ENCODE peak calls at places on chromosomes 12 and 14, in seven cellular contexts. A is ovary, Q is foreskin fibroblast, E is kidney epithelial cell, L is IMR-90, I is WERI-Rb-1, G is heart left ventricle. C is an unnamed sample.

GRCh38 chr14:32623300-32624093 is 294.4 kb downstream of the AKAP6 start:
- DNase-seq in A (no peak), Q (peak), E (peak), L (peak), I (no peak), G (no peak), C (no peak)

GRCh38 chr12:108266131-108266530 is 73.0 kb downstream of the CMKLR1 start:
- DNase-seq in A (no peak), Q (no peak), E (no peak), L (no peak), I (no peak), G (no peak), C (no peak)

GRCh38 chr12:1610072-1610643 is 15.8 kb upstream of the FBXL14 start:
- DNase-seq in A (no peak), Q (no peak), E (no peak), L (no peak), I (no peak), G (no peak), C (no peak)

GRCh38 chr14:72594099-72594901 is 299.6 kb downstream of the DPF3 start:
- DNase-seq in A (no peak), Q (no peak), E (no peak), L (no peak), I (no peak), G (no peak), C (no peak)

GRCh38 chr12:58414398-58414871 is 473.1 kb downstream of the ATP23 start:
- DNase-seq in A (no peak), Q (peak), E (no peak), L (peak), I (no peak), G (no peak), C (no peak)

GRCh38 chr12:82144505-82144904 is 213.7 kb downstream of the CCDC59 start:
- DNase-seq in A (no peak), Q (no peak), E (no peak), L (no peak), I (no peak), G (no peak), C (no peak)

GRCh38 chr12:66352197-66352596 is 49.9 kb downstream of the HELB start:
- DNase-seq in A (no peak), Q (no peak), E (no peak), L (peak), I (peak), G (peak), C (peak)

GRCh38 chr12:89461190-89461589 is 63.4 kb downstream of the GALNT4 start:
- DNase-seq in A (no peak), Q (no peak), E (no peak), L (peak), I (no peak), G (no peak), C (no peak)

GRCh38 chr12:53999596-54000104 is 311 bp upstream of the HOXC9 start:
- DNase-seq in A (no peak), Q (peak), E (no peak), L (peak), I (peak), G (no peak), C (no peak)

GRCh38 chr12:51047655-51048540 is at the start of gene LETMD1:
- DNase-seq in A (peak), Q (peak), E (peak), L (peak), I (peak), G (peak), C (peak)

GRCh38 chr14:80304125-80304766 is 92.9 kb upstream of the DIO2 start:
- DNase-seq in A (no peak), Q (peak), E (no peak), L (peak), I (no peak), G (no peak), C (no peak)

GRCh38 chr12:45669093-45669492 is 60.4 kb upstream of the ARID2 start:
- DNase-seq in A (no peak), Q (no peak), E (no peak), L (peak), I (no peak), G (no peak), C (no peak)

GRCh38 chr12:45668641-45669040 is 60.9 kb upstream of the ARID2 start:
- DNase-seq in A (no peak), Q (no peak), E (no peak), L (no peak), I (no peak), G (no peak), C (no peak)

GRCh38 chr12:45666452-45667215 is 62.9 kb upstream of the ARID2 start:
- DNase-seq in A (no peak), Q (no peak), E (no peak), L (peak), I (no peak), G (no peak), C (no peak)

GRCh38 chr12:45669762-45670161 is 59.7 kb upstream of the ARID2 start:
- DNase-seq in A (no peak), Q (peak), E (no peak), L (no peak), I (no peak), G (no peak), C (no peak)

DNA sequence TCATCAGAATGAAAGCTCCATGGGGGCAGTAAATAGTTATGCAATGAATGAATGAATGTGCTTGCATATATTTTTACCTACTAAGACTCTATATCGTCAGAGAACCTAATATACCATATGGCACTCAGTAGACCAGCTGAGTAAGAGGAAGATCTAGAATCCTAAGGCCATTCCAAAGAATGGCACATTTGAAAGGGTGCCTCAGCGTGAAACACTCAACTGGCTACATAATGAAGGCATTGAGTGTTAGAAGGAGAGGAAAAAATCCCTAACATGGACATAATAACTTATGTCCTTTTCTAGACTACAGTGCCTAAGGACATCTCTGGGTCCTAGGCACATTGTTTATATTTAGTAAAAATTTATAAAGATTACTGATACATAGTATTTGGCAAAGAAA is 61.7 kb upstream of the ARID2 start:
- DNase-seq in A (no peak), Q (no peak), E (no peak), L (no peak), I (no peak), G (no peak), C (no peak)
- TF ChIP-seq CTCF in A (no peak), Q (no peak), E (no peak), L (no peak), I (no peak), G (no peak), C (no peak)

DNA sequence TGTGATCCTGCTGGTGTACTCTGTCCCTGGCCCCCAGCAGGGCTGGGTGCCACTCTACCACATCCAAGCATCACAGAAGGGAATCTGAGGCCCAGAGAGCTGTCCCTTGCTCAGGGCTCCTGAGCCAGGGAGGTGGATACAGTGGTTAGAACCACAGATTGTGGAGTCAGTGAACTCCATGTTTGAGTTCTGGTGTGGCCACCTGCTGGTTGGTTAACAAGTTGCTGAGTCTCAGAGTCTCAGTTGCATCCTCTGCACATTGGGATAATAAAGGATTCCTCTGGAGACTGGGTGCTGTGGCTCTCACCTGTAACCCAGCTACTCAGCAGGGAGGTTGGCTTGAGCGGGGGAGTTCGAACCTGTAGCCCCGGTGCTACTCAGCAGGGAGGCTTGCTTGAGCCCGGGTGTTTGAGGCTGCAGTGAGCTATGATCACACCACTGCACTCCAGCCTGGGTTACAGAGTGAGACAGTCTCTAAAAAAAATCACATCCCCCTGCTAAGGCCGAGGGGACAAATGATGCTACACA is 39.4 kb downstream of the MVK start:
- DNase-seq in A (no peak), Q (no peak), E (no peak), L (peak), I (no peak), G (no peak), C (no peak)
- TF ChIP-seq CTCF in A (no peak), Q (peak), E (peak), L (peak), I (peak), G (no peak), C (peak)

GRCh38 chr12:41511247-41511646 is 323.1 kb downstream of the PDZRN4 start:
- DNase-seq in A (no peak), Q (no peak), E (no peak), L (no peak), I (no peak), G (no peak), C (no peak)

GRCh38 chr12:41514050-41514449 is 325.9 kb downstream of the PDZRN4 start:
- DNase-seq in A (no peak), Q (no peak), E (no peak), L (no peak), I (no peak), G (no peak), C (no peak)

GRCh38 chr12:41515953-41516352 is 327.8 kb downstream of the PDZRN4 start:
- DNase-seq in A (no peak), Q (no peak), E (no peak), L (no peak), I (no peak), G (no peak), C (no peak)

GRCh38 chr12:41512531-41512930 is 324.4 kb downstream of the PDZRN4 start:
- DNase-seq in A (no peak), Q (no peak), E (no peak), L (no peak), I (no peak), G (no peak), C (peak)

GRCh38 chr12:41514907-41515306 is 326.8 kb downstream of the PDZRN4 start:
- DNase-seq in A (no peak), Q (no peak), E (no peak), L (no peak), I (peak), G (no peak), C (peak)
- TF ChIP-seq CTCF in A (no peak), Q (peak), E (peak), L (no peak), I (peak), G (no peak), C (no peak)

GRCh38 chr12:113088971-113089756 is 32.6 kb downstream of the DTX1 start:
- DNase-seq in A (no peak), Q (no peak), E (no peak), L (no peak), I (no peak), G (no peak), C (peak)

GRCh38 chr12:113083863-113084430 is 27.4 kb downstream of the DTX1 start:
- DNase-seq in A (no peak), Q (no peak), E (no peak), L (no peak), I (no peak), G (no peak), C (no peak)

GRCh38 chr12:113087193-113087592 is 30.7 kb downstream of the DTX1 start:
- DNase-seq in A (no peak), Q (no peak), E (no peak), L (no peak), I (no peak), G (no peak), C (no peak)

GRCh38 chr12:113088037-113088436 is 31.5 kb downstream of the DTX1 start:
- DNase-seq in A (no peak), Q (no peak), E (no peak), L (no peak), I (no peak), G (no peak), C (no peak)

DNA sequence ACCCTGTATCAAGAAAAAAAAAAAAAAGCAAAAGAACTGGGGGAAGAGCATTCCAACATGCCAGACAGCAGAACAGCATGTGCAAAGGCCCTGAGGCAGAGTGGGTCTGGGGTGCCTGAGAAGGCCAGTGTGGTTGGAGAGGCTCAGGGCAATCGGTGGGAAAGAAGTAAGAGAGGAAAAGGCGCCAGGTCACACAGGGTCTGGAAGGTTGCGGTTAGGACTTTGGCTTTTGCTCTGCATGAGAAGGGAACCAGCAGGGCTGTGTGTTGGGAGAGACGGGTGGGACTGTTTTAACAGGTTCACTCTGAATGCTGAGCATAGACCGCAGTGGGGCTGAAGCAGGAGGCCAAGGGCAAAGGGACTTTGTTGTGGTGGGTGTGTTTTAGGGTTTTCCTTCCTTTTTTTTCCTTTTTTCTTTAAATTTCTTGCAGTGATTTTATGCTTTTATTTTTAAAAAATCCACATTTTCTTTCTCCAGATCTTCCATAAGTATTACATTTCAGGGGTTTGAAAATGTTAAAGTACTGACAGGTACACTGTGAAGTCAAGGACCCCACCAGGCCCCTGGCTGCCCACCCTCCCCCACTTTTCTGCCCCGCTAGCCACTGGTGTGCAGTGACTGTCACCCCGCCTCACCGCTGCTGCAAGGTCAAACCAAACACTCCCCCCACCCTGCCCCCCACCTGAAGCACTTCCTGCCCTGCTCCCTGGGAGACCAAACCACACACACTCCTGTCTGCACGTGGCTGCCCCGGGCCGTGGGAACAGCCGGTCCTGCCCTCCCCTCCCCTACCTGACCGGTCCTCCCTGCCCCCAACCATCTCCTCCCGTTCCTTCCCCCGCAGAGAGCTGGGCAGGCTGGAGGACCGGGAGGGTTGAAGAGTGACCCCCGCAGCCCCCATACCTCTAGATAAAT is 30.0 kb downstream of the DTX1 start:
- DNase-seq in A (no peak), Q (no peak), E (peak), L (no peak), I (no peak), G (no peak), C (no peak)
- TF ChIP-seq CTCF in A (no peak), Q (no peak), E (no peak), L (no peak), I (no peak), G (no peak), C (no peak)

GRCh38 chr12:49092816-49093406 is 1.7 kb downstream of the DHH start:
- DNase-seq in A (no peak), Q (no peak), E (no peak), L (no peak), I (no peak), G (no peak), C (no peak)

GRCh38 chr12:49093746-49094103 is 876 bp downstream of the DHH start:
- DNase-seq in A (no peak), Q (no peak), E (no peak), L (no peak), I (peak), G (peak), C (peak)

GRCh38 chr12:49091056-49091835 is 3.4 kb downstream of the DHH start:
- DNase-seq in A (no peak), Q (no peak), E (no peak), L (no peak), I (no peak), G (peak), C (no peak)

GRCh38 chr12:49091836-49092085 is 2.8 kb downstream of the DHH start:
- DNase-seq in A (no peak), Q (peak), E (no peak), L (peak), I (no peak), G (no peak), C (no peak)

GRCh38 chr12:49092086-49092815 is 2.4 kb downstream of the DHH start:
- DNase-seq in A (peak), Q (no peak), E (no peak), L (peak), I (peak), G (peak), C (peak)
- TF ChIP-seq CTCF in A (no peak), Q (peak), E (peak), L (peak), I (peak), G (peak), C (peak)